ENCODE peak calls at places on chromosomes 6 and 20, in nine cellular contexts. K is SK-N-SH, T is breast epithelium, U is psoas muscle, Q is fibroblast of lung, I is mesendoderm, N is adrenal gland, A is IMR-90, V is lung. C is an unnamed sample.
A peak's percentile ranks its signal among the peaks of the same experiment; 100 is the strongest.

GRCh38 chr6:87059943-87060342 is 35.0 kb downstream of the CGA start:
- DNase-seq in K (no peak), T (no peak), U (no peak), Q (no peak), I (no peak), N (no peak), A (no peak), V (no peak), C (no peak)

GRCh38 chr6:2110504-2110903 is 134.9 kb downstream of the GMDS start:
- DNase-seq in K (no peak), T (no peak), U (no peak), Q (peak; percentile 2), I (no peak), N (no peak), A (peak; percentile 6), V (no peak), C (peak; percentile 53)

GRCh38 chr6:168742146-168742782 is 301.3 kb downstream of the SMOC2 start:
- DNase-seq in K (no peak), T (no peak), U (no peak), Q (no peak), I (no peak), N (no peak), A (no peak), V (no peak), C (no peak)

GRCh38 chr20:25013478-25014380 is 21.2 kb upstream of the APMAP start:
- DNase-seq in K (no peak), T (no peak), U (no peak), Q (no peak), I (no peak), N (no peak), A (no peak), V (no peak), C (peak; percentile 21)

GRCh38 chr20:419556-420168 is 11.6 kb downstream of the RBCK1 start:
- DNase-seq in K (no peak), T (no peak), U (no peak), Q (no peak), I (no peak), N (no peak), A (no peak), V (no peak), C (no peak)

GRCh38 chr6:2158596-2159271 is 86.7 kb downstream of the GMDS start:
- DNase-seq in K (no peak), T (no peak), U (no peak), Q (peak; percentile 41), I (peak; percentile 95), N (peak; percentile 21), A (peak; percentile 12), V (no peak), C (no peak)

GRCh38 chr20:21125072-21125848 is 622 bp upstream of the KIZ start:
- DNase-seq in K (peak; percentile 70), T (peak; percentile 30), U (peak; percentile 43), Q (peak; percentile 43), I (peak; percentile 65), N (peak; percentile 59), A (peak; percentile 41), V (no peak), C (no peak)

GRCh38 chr6:162344935-162345599 is 382.5 kb downstream of the PRKN start:
- DNase-seq in K (no peak), T (no peak), U (no peak), Q (peak; percentile 70), I (no peak), N (no peak), A (no peak), V (no peak), C (no peak)

GRCh38 chr6:1602356-1602713 is 7.4 kb upstream of the FOXC1 start:
- DNase-seq in K (peak; percentile 12), T (no peak), U (no peak), Q (no peak), I (no peak), N (no peak), A (no peak), V (no peak), C (no peak)

GRCh38 chr6:165010556-165011535 is 298.6 kb downstream of the C6orf118 start:
- DNase-seq in K (no peak), T (no peak), U (no peak), Q (peak; percentile 87), I (peak; percentile 66), N (no peak), A (no peak), V (no peak), C (no peak)

GRCh38 chr6:130057495-130057894 is 39.1 kb downstream of the L3MBTL3 start:
- DNase-seq in K (no peak), T (no peak), U (no peak), Q (no peak), I (no peak), N (no peak), A (no peak), V (no peak), C (no peak)

GRCh38 chr6:149363154-149363553 is 36.9 kb upstream of the SUMO4 start:
- DNase-seq in K (no peak), T (no peak), U (no peak), Q (no peak), I (peak; percentile 49), N (no peak), A (no peak), V (no peak), C (no peak)

GRCh38 chr6:158207452-158207788 is 39.3 kb downstream of the GTF2H5 start:
- DNase-seq in K (no peak), T (no peak), U (no peak), Q (peak; percentile 75), I (no peak), N (no peak), A (peak; percentile 48), V (no peak), C (no peak)

DNA sequence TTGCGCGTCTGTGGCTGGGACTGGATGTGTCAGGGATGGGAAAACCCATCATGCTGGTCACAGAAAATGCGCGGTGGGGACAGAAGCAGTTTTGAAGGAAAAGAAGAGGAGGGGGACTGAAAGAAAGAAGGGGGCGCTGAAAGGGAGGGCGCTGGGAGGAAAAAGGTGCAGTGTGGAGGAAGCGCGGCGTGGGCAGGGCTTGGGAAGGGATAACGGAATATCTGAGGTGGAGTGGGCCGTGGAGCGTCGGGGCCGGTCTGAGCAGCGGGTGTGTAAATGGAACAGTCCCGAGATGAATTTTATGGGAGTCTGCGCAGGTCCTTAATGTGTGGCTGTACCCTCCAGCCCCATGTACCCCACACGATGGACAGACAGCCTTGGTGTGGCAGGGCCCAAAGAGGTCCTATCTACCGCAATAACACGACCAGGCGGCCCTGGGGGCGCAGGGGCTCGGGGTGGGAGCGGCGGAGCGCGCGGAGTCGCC is 366 bp upstream of the SLC29A1 start:
- DNase-seq in K (no peak), T (no peak), U (no peak), Q (no peak), I (no peak), N (no peak), A (no peak), V (no peak), C (no peak)
- H3K4me1 ChIP-seq in K (peaks cover 68% of the 10 kb centered on the region), T (peaks cover 51% of the 10 kb centered on the region), U (peaks cover 55% of the 10 kb centered on the region), Q (peaks cover 25% of the 10 kb centered on the region), I (peaks cover 18% of the 10 kb centered on the region), N (peaks cover 68% of the 10 kb centered on the region), A (peaks cover 16% of the 10 kb centered on the region), V (peaks cover 21% of the 10 kb centered on the region), C (no peaks in the 10 kb centered on the region)

DNA sequence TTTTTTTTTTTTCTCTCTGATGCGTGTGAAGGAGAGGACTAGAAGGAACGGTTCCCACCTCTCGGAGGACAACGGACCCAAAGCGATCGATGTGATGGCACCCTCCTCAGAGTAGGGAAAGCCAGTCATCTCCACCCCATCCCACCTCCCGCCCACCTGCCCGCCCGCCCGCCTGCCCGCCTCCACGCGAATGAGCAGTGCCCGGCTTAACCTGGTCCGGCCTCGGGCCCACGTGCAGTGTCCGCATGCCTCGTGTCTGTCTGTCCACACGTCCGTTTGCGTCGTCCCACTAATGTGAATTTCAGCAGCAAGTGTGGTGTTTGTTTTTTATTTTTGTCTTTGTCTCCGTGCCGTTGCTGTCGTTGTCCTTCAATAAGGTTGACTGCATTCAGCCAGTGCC is 42.1 kb upstream of the MYL9 start:
- DNase-seq in K (no peak), T (no peak), U (no peak), Q (no peak), I (no peak), N (no peak), A (no peak), V (no peak), C (no peak)
- H3K4me3 ChIP-seq in K (no peak overlapping the region), T (no peak overlapping the region), U (no peak overlapping the region), Q (no peak overlapping the region), I (no peak overlapping the region), N (no peak overlapping the region), A (no peak overlapping the region), V (no peak overlapping the region), C (no peak overlapping the region)

DNA sequence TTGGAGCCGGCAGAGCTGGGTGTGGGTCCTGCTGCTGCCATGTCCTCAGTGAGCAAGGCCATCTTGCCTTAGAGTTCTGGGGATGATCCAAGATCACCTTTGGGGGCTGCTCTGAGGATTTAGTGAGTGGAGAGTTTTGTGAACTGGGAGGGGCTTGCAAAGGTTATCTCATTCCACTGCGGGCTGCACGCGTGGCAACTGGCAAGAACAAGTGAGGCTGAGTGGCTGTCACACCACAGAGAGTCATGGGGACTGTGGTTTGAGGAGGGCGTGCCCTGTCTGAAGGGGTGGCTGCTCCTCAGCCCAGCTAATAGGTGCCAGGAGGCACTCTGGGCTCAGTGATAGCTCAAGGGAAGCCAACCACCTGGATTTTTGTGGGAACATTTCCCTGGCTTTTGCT is 37.6 kb downstream of the TTLL9 start:
- DNase-seq in K (no peak), T (no peak), U (no peak), Q (no peak), I (no peak), N (no peak), A (no peak), V (no peak), C (no peak)
- H3K27ac ChIP-seq in K (no peak overlapping the region), T (no peak overlapping the region), U (no peak overlapping the region), Q (no peak overlapping the region), I (no peak overlapping the region), N (no peak overlapping the region), A (no peak overlapping the region), V (no peak overlapping the region), C (no peak overlapping the region)

GRCh38 chr6:56235245-56235644 is 12.1 kb downstream of the COL21A1 start:
- DNase-seq in K (no peak), T (no peak), U (no peak), Q (peak; percentile 14), I (no peak), N (no peak), A (peak; percentile 16), V (no peak), C (no peak)

GRCh38 chr6:56226946-56227879 is 20.2 kb downstream of the COL21A1 start:
- DNase-seq in K (no peak), T (no peak), U (no peak), Q (peak; percentile 51), I (no peak), N (no peak), A (peak; percentile 46), V (no peak), C (no peak)

GRCh38 chr6:56232446-56232845 is 14.9 kb downstream of the COL21A1 start:
- DNase-seq in K (no peak), T (no peak), U (no peak), Q (no peak), I (no peak), N (no peak), A (no peak), V (no peak), C (no peak)

DNA sequence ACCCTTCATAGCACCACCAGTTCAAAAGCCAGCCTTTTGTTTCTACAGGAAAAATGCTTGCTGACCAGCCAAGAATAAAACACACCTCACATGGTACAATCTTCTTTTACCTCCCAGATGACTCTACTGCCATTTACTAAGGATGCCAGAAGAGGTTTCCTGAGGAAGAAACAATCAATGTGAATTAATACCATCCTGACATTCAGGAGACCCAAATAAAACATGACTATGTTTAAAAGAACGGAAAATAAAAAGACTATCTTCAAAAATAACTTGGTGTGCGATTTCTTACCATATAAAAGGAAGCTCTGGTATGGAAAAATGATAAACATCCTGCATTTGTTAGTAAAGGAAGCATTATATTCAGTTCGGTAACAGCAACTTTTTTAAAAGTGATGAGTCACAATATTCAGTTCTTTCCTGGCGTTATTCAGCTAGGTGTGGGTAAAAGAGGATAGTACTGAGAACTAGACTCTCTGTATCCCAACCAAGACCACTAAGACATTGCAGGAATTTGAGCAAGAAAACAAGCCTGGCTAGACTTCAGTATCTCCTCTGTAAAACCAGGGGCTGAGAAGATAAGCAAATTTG is 16.3 kb downstream of the COL21A1 start:
- DNase-seq in K (no peak), T (no peak), U (no peak), Q (no peak), I (no peak), N (no peak), A (no peak), V (no peak), C (no peak)
- H3K4me1 ChIP-seq in K (no peaks in the 10 kb centered on the region), T (no peaks in the 10 kb centered on the region), U (no peaks in the 10 kb centered on the region), Q (no peaks in the 10 kb centered on the region), I (no peaks in the 10 kb centered on the region), N (no peaks in the 10 kb centered on the region), A (no peaks in the 10 kb centered on the region), V (no peaks in the 10 kb centered on the region), C (peaks cover 3% of the 10 kb centered on the region)

C was measured in aorta.